ENCODE peak calls at places on chromosomes 3 and 15, in eight cellular contexts. E, Q, K, T, J, V, B and X are unnamed samples.
A peak's percentile ranks its signal among the peaks of the same experiment; 100 is the strongest.

GRCh38 chr15:71279757-71280141 is 164.5 kb downstream of the THSD4 start:
- DNase-seq in E (no peak), Q (peak; percentile 39), K (no peak), T (no peak), J (no peak), V (no peak), B (no peak), X (no peak)

GRCh38 chr3:119098620-119099222 is 47.2 kb upstream of the TEX55 start:
- DNase-seq in E (no peak), Q (peak; percentile 34), K (no peak), T (peak; percentile 33), J (peak; percentile 2), V (peak; percentile 49), B (no peak), X (no peak)

GRCh38 chr3:109336272-109336957 is 931 bp downstream of the DPPA4 start:
- DNase-seq in E (peak; percentile 26), Q (no peak), K (no peak), T (peak; percentile 60), J (no peak), V (no peak), B (no peak), X (no peak)

GRCh38 chr15:62453356-62453755 is 288.3 kb upstream of the C2CD4B start:
- DNase-seq in E (no peak), Q (no peak), K (no peak), T (no peak), J (no peak), V (no peak), B (no peak), X (no peak)

GRCh38 chr3:149393355-149394165 is 16.1 kb upstream of the TM4SF1 start:
- DNase-seq in E (peak; percentile 73), Q (peak; percentile 93), K (peak; percentile 53), T (peak; percentile 70), J (no peak), V (peak; percentile 82), B (peak; percentile 32), X (no peak)

GRCh38 chr3:187986514-187986934 is 167.4 kb upstream of the LPP start:
- DNase-seq in E (no peak), Q (peak; percentile 47), K (no peak), T (no peak), J (peak; percentile 69), V (no peak), B (no peak), X (no peak)

GRCh38 chr15:67183443-67184169 is 70.9 kb downstream of the AAGAB start:
- DNase-seq in E (no peak), Q (no peak), K (peak; percentile 61), T (no peak), J (peak; percentile 75), V (no peak), B (no peak), X (no peak)

GRCh38 chr15:83899670-83900069 is 245.7 kb downstream of the ADAMTSL3 start:
- DNase-seq in E (no peak), Q (no peak), K (no peak), T (no peak), J (no peak), V (no peak), B (no peak), X (no peak)

GRCh38 chr3:46334911-46335478 is 18.9 kb upstream of the CCR2 start:
- DNase-seq in E (no peak), Q (no peak), K (no peak), T (no peak), J (peak; percentile 53), V (no peak), B (no peak), X (no peak)

GRCh38 chr3:42605550-42606173 is 5.2 kb downstream of the NKTR start:
- DNase-seq in E (peak; percentile 52), Q (no peak), K (no peak), T (no peak), J (no peak), V (no peak), B (no peak), X (no peak)

GRCh38 chr15:28967071-28967470 is 81.3 kb downstream of the APBA2 start:
- DNase-seq in E (no peak), Q (no peak), K (no peak), T (no peak), J (no peak), V (no peak), B (no peak), X (no peak)

GRCh38 chr3:10744098-10744465 is 71.9 kb upstream of the SLC6A11 start:
- DNase-seq in E (no peak), Q (peak; percentile 35), K (no peak), T (peak; percentile 37), J (no peak), V (peak; percentile 15), B (no peak), X (no peak)

GRCh38 chr3:38084019-38084968 is 45.3 kb downstream of the DLEC1 start:
- DNase-seq in E (peak; percentile 51), Q (peak; percentile 26), K (peak; percentile 42), T (peak; percentile 21), J (no peak), V (peak; percentile 58), B (no peak), X (peak; percentile 21)

GRCh38 chr3:187368251-187368733 is at the start of gene RTP4:
- DNase-seq in E (no peak), Q (peak; percentile 41), K (no peak), T (no peak), J (no peak), V (no peak), B (no peak), X (peak; percentile 23)

GRCh38 chr3:65573548-65574116 is 465.1 kb downstream of the MAGI1 start:
- DNase-seq in E (no peak), Q (no peak), K (no peak), T (no peak), J (no peak), V (no peak), B (no peak), X (no peak)

GRCh38 chr3:65569129-65569528 is 469.6 kb downstream of the MAGI1 start:
- DNase-seq in E (no peak), Q (no peak), K (no peak), T (no peak), J (no peak), V (no peak), B (no peak), X (no peak)

GRCh38 chr3:65568497-65568896 is 470.2 kb downstream of the MAGI1 start:
- DNase-seq in E (no peak), Q (no peak), K (no peak), T (no peak), J (no peak), V (no peak), B (no peak), X (no peak)

GRCh38 chr3:65572175-65572777 is 466.4 kb downstream of the MAGI1 start:
- DNase-seq in E (no peak), Q (no peak), K (no peak), T (no peak), J (no peak), V (no peak), B (no peak), X (no peak)

DNA sequence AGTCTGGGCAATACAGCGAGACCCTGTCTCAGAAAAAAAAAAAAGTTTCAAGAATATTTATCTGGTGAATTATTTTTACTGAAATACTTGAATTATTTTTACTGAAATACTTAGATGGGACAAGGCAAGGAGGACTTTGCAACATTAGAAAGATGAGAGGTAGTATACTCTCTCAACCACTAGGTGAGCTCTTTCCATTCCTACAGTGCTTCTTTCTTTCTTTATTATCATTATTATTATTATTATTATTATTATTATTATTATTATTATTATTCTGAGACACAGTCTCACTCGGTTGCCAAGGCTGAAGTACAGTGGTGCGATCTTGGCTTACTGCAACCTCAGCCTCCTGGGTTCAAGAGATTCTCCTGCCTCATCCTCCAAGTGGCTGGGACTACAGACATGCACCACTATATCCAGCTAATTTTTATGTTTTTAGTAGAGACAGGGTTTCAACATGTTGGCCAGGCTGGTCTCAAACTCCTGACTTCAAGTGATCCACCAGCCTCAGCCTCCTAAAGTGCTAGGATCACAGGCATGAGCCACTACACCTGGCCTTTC is 468.8 kb downstream of the MAGI1 start:
- DNase-seq in E (no peak), Q (no peak), K (no peak), T (no peak), J (no peak), V (no peak), B (no peak), X (no peak)
- TF ChIP-seq CTCF in E (no peak), Q (no peak), K (no peak), T (peak; percentile 57), J (no peak), V (peak; percentile 22), B (peak; percentile 42), X (no peak)

GRCh38 chr3:15858547-15859506 is 61.0 kb upstream of the ANKRD28 start:
- DNase-seq in E (peak; percentile 39), Q (peak; percentile 69), K (peak; percentile 34), T (peak; percentile 41), J (no peak), V (peak; percentile 10), B (peak; percentile 62), X (peak; percentile 66)
- TF ChIP-seq CTCF in E (peak; percentile 30), Q (no peak), K (peak; percentile 14), T (no peak), J (no peak), V (no peak), B (peak; percentile 37), X (no peak)

DNA sequence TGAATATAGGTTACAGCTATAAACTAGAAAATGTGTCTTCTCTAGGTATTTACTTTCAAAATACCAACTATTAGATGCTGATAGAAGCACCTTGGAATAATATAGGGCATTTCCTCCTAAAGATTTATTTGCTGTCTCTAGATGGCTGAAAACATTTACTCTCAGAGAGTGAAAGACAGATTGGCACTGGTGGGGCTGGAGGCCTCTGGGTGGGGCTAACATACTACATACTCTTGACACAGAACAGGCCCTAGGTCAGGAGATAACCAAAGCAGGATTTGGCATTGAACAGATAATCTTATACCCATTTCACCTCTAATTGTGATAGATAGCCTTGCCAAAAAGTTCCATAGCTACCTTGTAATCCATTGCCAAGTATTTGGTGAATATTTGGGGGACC is 253.3 kb upstream of the TBC1D5 start:
- DNase-seq in E (no peak), Q (no peak), K (no peak), T (no peak), J (no peak), V (no peak), B (no peak), X (no peak)
- TF ChIP-seq CTCF in E (no peak), Q (no peak), K (no peak), T (no peak), J (no peak), V (no peak), B (no peak), X (no peak)

GRCh38 chr3:99313481-99313880 is 324.9 kb upstream of the COL8A1 start:
- DNase-seq in E (no peak), Q (no peak), K (no peak), T (no peak), J (no peak), V (no peak), B (no peak), X (no peak)
- TF ChIP-seq CTCF in E (no peak), Q (no peak), K (no peak), T (no peak), J (no peak), V (no peak), B (no peak), X (no peak)

DNA sequence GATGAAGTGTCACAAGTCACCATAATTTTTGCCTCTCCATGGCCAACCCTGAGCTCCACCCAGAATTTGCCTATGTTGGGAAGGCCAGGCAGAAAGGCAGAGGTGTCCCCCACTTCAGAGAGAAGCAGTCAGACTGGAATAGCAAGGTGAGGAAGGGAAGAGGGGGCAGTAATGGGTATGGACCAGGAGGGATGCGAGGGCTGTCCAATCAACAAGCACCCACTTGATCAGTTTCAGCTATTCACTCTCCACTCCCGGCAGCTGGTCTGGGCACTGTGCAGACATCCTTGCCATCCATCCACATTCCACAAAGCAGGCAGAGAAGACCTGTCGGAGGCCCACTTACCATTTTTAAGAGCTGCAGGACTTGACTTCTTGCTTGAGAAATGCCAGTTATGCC is 43.5 kb upstream of the CTNNB1 start:
- DNase-seq in E (no peak), Q (no peak), K (no peak), T (no peak), J (no peak), V (no peak), B (no peak), X (no peak)
- TF ChIP-seq CTCF in E (no peak), Q (no peak), K (no peak), T (no peak), J (no peak), V (no peak), B (no peak), X (no peak)